ENCODE peak calls at places on chromosome 18, in four cellular contexts. One of them, this sample, is unnamed.

GRCh38 chr18:43830303-43830702 is 553.0 kb upstream of the SYT4 start:
- DNase-seq in RWPE1: no peak
- DNase-seq in cardiac muscle cell: no peak
- DNase-seq in SK-N-SH: no peak
- DNase-seq in this sample: no peak

GRCh38 chr18:43587538-43588153 is 310.4 kb upstream of the SYT4 start:
- DNase-seq in SK-N-SH: peak
- DNase-seq in cardiac muscle cell: peak
- DNase-seq in RWPE1: peak
- DNase-seq in this sample: no peak

GRCh38 chr18:43271593-43272432 is 5.5 kb downstream of the SYT4 start:
- DNase-seq in SK-N-SH: peak
- DNase-seq in RWPE1: peak
- DNase-seq in cardiac muscle cell: peak
- DNase-seq in this sample: peak

GRCh38 chr18:24543408-24544140 is 83.1 kb downstream of the HRH4 start:
- DNase-seq in RWPE1: no peak
- DNase-seq in cardiac muscle cell: no peak
- DNase-seq in SK-N-SH: no peak
- DNase-seq in this sample: no peak

GRCh38 chr18:22936515-22936914 is 3.4 kb downstream of the RBBP8 start:
- DNase-seq in SK-N-SH: no peak
- DNase-seq in cardiac muscle cell: no peak
- DNase-seq in RWPE1: no peak
- DNase-seq in this sample: no peak

GRCh38 chr18:65429601-65430000 is 321.2 kb upstream of the CDH7 start:
- DNase-seq in SK-N-SH: no peak
- DNase-seq in RWPE1: no peak
- DNase-seq in cardiac muscle cell: no peak
- DNase-seq in this sample: no peak

GRCh38 chr18:36129300-36130038 is at the start of the genes ELP2 and SLC39A6:
- DNase-seq in cardiac muscle cell: peak
- DNase-seq in SK-N-SH: peak
- DNase-seq in RWPE1: peak
- DNase-seq in this sample: peak

GRCh38 chr18:35178260-35178659 is 62.6 kb upstream of the ZNF397 start:
- DNase-seq in RWPE1: no peak
- DNase-seq in SK-N-SH: no peak
- DNase-seq in cardiac muscle cell: peak
- DNase-seq in this sample: no peak

GRCh38 chr18:76491801-76492668 is 3.0 kb downstream of the ZNF516 start:
- DNase-seq in RWPE1: peak
- DNase-seq in SK-N-SH: peak
- DNase-seq in cardiac muscle cell: peak
- DNase-seq in this sample: peak

GRCh38 chr18:41524674-41525470 is 430.2 kb upstream of the PIK3C3 start:
- DNase-seq in SK-N-SH: no peak
- DNase-seq in RWPE1: no peak
- DNase-seq in cardiac muscle cell: no peak
- DNase-seq in this sample: no peak

GRCh38 chr18:59779979-59780378 is 82.8 kb upstream of the CCBE1 start:
- DNase-seq in cardiac muscle cell: peak
- DNase-seq in RWPE1: peak
- DNase-seq in SK-N-SH: no peak
- DNase-seq in this sample: no peak

GRCh38 chr18:27861539-27861938 is 315.4 kb downstream of the CDH2 start:
- DNase-seq in SK-N-SH: peak
- DNase-seq in cardiac muscle cell: no peak
- DNase-seq in RWPE1: no peak
- DNase-seq in this sample: no peak

GRCh38 chr18:45920367-45920766 is 46.8 kb downstream of the EPG5 start:
- DNase-seq in RWPE1: peak
- DNase-seq in SK-N-SH: peak
- DNase-seq in cardiac muscle cell: peak
- DNase-seq in this sample: no peak

GRCh38 chr18:23071285-23071684 is 64.0 kb upstream of the CABLES1 start:
- DNase-seq in SK-N-SH: no peak
- DNase-seq in cardiac muscle cell: peak
- DNase-seq in RWPE1: no peak
- DNase-seq in this sample: no peak

GRCh38 chr18:5817821-5818220 is 77.5 kb downstream of the TMEM200C start:
- DNase-seq in SK-N-SH: no peak
- DNase-seq in RWPE1: no peak
- DNase-seq in cardiac muscle cell: no peak
- DNase-seq in this sample: no peak

GRCh38 chr18:29979884-29980283 is 1062.7 kb downstream of the DSC3 start:
- DNase-seq in RWPE1: no peak
- DNase-seq in SK-N-SH: no peak
- DNase-seq in cardiac muscle cell: peak
- DNase-seq in this sample: no peak

GRCh38 chr18:66495844-66496243 is 108.0 kb downstream of the CDH19 start:
- DNase-seq in SK-N-SH: peak
- DNase-seq in cardiac muscle cell: peak
- DNase-seq in RWPE1: peak
- DNase-seq in this sample: peak

GRCh38 chr18:34467059-34467458 is 242.3 kb upstream of the NOL4 start:
- DNase-seq in SK-N-SH: no peak
- DNase-seq in RWPE1: no peak
- DNase-seq in cardiac muscle cell: no peak
- DNase-seq in this sample: no peak

GRCh38 chr18:54774971-54775665 is 53.2 kb upstream of the RAB27B start:
- DNase-seq in cardiac muscle cell: peak
- DNase-seq in RWPE1: no peak
- DNase-seq in SK-N-SH: no peak
- DNase-seq in this sample: no peak

GRCh38 chr18:58580623-58581022 is 48.3 kb downstream of the ALPK2 start:
- DNase-seq in cardiac muscle cell: peak
- DNase-seq in RWPE1: no peak
- DNase-seq in SK-N-SH: no peak
- DNase-seq in this sample: no peak

GRCh38 chr18:79615586-79615985 is 64.0 kb upstream of the CTDP1 start:
- DNase-seq in cardiac muscle cell: no peak
- DNase-seq in RWPE1: no peak
- DNase-seq in SK-N-SH: no peak
- DNase-seq in this sample: no peak

GRCh38 chr18:34805117-34805882 is 95.2 kb downstream of the DTNA start:
- DNase-seq in cardiac muscle cell: no peak
- DNase-seq in RWPE1: no peak
- DNase-seq in SK-N-SH: no peak
- DNase-seq in this sample: no peak

GRCh38 chr18:56891870-56892269 is 240.7 kb downstream of the WDR7 start:
- DNase-seq in cardiac muscle cell: no peak
- DNase-seq in SK-N-SH: no peak
- DNase-seq in RWPE1: no peak
- DNase-seq in this sample: no peak

GRCh38 chr18:2111456-2111855 is 459.8 kb downstream of the METTL4 start:
- DNase-seq in SK-N-SH: no peak
- DNase-seq in cardiac muscle cell: peak
- DNase-seq in RWPE1: peak
- DNase-seq in this sample: no peak

GRCh38 chr18:10950876-10951630 is 198.3 kb downstream of the PIEZO2 start:
- DNase-seq in SK-N-SH: no peak
- DNase-seq in RWPE1: no peak
- DNase-seq in cardiac muscle cell: no peak
- DNase-seq in this sample: no peak

GRCh38 chr18:77167276-77167675 is 34.7 kb upstream of the MBP start:
- DNase-seq in cardiac muscle cell: no peak
- DNase-seq in RWPE1: no peak
- DNase-seq in SK-N-SH: no peak
- DNase-seq in this sample: no peak

GRCh38 chr18:49884959-49885358 is 71.6 kb upstream of the ACAA2 start:
- DNase-seq in RWPE1: no peak
- DNase-seq in SK-N-SH: no peak
- DNase-seq in cardiac muscle cell: no peak
- DNase-seq in this sample: no peak

GRCh38 chr18:49884465-49884864 is 71.1 kb upstream of the ACAA2 start:
- DNase-seq in cardiac muscle cell: no peak
- DNase-seq in RWPE1: no peak
- DNase-seq in SK-N-SH: no peak
- DNase-seq in this sample: no peak

GRCh38 chr18:49892148-49892924 is 79.0 kb upstream of the ACAA2 start:
- DNase-seq in RWPE1: peak
- DNase-seq in SK-N-SH: no peak
- DNase-seq in cardiac muscle cell: no peak
- DNase-seq in this sample: no peak

GRCh38 chr18:49890041-49890440 is 76.7 kb upstream of the ACAA2 start:
- DNase-seq in cardiac muscle cell: no peak
- DNase-seq in SK-N-SH: no peak
- DNase-seq in RWPE1: no peak
- DNase-seq in this sample: no peak

DNA sequence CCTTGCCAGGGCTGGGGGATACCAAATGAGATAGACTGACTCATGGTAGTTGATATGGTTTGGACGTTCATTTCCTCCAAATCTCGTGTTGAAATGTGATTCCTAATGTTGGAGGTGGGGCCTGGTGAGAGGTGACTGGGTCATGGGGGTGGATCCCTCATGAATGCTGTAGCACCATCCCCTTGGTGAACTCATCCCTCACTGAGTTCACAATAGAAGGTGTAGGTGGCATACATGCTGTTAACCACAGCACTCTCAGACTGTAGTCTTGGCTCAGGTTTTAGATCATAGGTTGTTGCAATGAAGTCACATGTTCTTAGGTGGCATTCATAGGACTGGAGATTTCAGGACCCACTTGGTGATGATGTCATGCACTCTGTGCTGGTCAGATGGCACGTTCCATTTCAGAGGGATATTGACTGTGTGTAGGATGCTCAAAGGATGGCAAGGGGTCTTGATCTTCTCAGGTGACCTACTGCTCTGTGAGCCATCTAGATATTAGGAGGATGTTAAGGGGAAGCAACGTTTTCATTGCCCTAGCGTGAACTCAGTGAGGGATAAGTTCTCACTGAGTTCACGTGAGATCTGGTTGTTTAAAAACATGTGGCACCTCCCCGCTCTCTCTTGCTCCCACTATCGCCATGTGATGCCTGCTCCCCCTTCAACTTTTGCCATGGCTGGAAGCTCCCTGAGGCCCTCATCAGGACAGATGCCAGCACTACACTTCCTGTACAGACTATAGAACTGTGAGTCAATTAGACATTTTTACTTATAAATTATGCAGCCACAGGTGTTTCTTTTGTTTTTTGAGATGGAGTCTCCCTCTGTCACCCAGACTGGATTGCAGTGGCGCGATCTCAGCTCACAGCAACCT is 73.8 kb upstream of the ACAA2 start:
- DNase-seq in SK-N-SH: no peak
- DNase-seq in RWPE1: no peak
- DNase-seq in cardiac muscle cell: no peak
- DNase-seq in this sample: no peak
- TF ChIP-seq CTCF in SK-N-SH: peak
- TF ChIP-seq CTCF in RWPE1: no peak
- TF ChIP-seq CTCF in cardiac muscle cell: no peak
- TF ChIP-seq CTCF in this sample: no peak

GRCh38 chr18:8607776-8608682 is 1.2 kb upstream of the RAB12 start:
- DNase-seq in cardiac muscle cell: peak
- DNase-seq in SK-N-SH: no peak
- DNase-seq in RWPE1: no peak
- DNase-seq in this sample: no peak
- TF ChIP-seq CTCF in cardiac muscle cell: no peak
- TF ChIP-seq CTCF in SK-N-SH: no peak
- TF ChIP-seq CTCF in RWPE1: no peak
- TF ChIP-seq CTCF in this sample: no peak

GRCh38 chr18:32439802-32440201 is 30.9 kb downstream of the GAREM1 start:
- DNase-seq in SK-N-SH: no peak
- DNase-seq in cardiac muscle cell: peak
- DNase-seq in RWPE1: no peak
- DNase-seq in this sample: no peak
- TF ChIP-seq CTCF in SK-N-SH: peak
- TF ChIP-seq CTCF in cardiac muscle cell: peak
- TF ChIP-seq CTCF in RWPE1: peak
- TF ChIP-seq CTCF in this sample: peak

GRCh38 chr18:48781041-48781989 is 169.4 kb downstream of the SMAD7 start:
- DNase-seq in RWPE1: no peak
- DNase-seq in cardiac muscle cell: peak
- DNase-seq in SK-N-SH: peak
- DNase-seq in this sample: peak
- TF ChIP-seq CTCF in RWPE1: no peak
- TF ChIP-seq CTCF in cardiac muscle cell: no peak
- TF ChIP-seq CTCF in SK-N-SH: no peak
- TF ChIP-seq CTCF in this sample: no peak

DNA sequence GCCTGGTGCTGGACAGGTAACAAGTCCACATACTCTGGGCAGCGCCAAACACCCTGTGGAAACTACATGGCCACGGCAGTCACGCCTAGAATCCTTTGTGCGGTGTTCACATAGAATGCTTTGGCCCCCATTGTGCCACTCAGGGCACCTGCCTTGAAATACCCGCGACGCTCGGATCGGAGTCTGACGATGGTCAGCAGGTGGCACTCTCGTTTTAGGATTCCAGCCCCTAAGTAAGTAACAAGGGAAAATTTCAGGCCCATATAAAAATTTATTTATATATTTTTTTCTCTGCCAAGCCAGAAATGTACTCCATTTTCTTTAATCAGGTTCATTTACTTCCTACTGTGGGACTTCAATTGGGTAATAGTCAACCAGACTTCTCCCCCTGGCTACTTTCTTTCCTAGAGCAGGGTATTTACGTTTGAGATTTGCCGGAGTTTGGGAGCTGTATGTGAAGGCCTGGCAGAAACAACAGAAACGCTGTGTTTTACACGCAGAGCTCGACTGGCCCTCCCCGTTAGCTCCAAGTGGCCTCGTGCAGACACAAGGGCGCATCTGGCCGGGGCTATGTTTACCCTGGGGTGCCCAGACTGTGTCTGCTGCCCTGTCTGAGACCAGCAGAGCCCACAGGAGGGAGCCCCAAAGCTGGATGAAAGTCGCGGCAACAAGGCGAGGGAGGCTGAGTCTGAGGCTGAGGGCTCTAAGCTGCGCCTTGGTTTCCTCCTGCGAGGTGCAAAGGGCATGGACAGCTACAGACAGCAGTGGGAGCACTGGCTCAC is 41.6 kb downstream of the LRRC30 start:
- DNase-seq in SK-N-SH: peak
- DNase-seq in RWPE1: peak
- DNase-seq in cardiac muscle cell: peak
- DNase-seq in this sample: peak
- TF ChIP-seq CTCF in SK-N-SH: no peak
- TF ChIP-seq CTCF in RWPE1: peak
- TF ChIP-seq CTCF in cardiac muscle cell: peak
- TF ChIP-seq CTCF in this sample: peak